ENCODE peak calls at places on chromosomes 2 and 18, in eight cellular contexts. U, N, X, B, S, A, O and V are unnamed samples.

GRCh38 chr2:8573234-8573941 is 108.5 kb upstream of the ID2 start:
- DNase-seq in U (no peak), N (no peak), X (no peak), B (no peak), S (no peak), A (no peak), O (no peak), V (no peak)

GRCh38 chr2:98027535-98027934 is 31.8 kb upstream of the TMEM131 start:
- DNase-seq in U (no peak), N (no peak), X (no peak), B (no peak), S (no peak), A (no peak), O (no peak), V (no peak)

GRCh38 chr2:135688978-135689377 is 52.7 kb upstream of the UBXN4 start:
- DNase-seq in U (no peak), N (no peak), X (no peak), B (no peak), S (no peak), A (no peak), O (no peak), V (no peak)

GRCh38 chr2:203802277-203803045 is 65.1 kb upstream of the CTLA4 start:
- DNase-seq in U (no peak), N (peak), X (peak), B (peak), S (no peak), A (no peak), O (peak), V (peak)

GRCh38 chr18:47512056-47512455 is 260.6 kb upstream of the SKOR2 start:
- DNase-seq in U (no peak), N (no peak), X (no peak), B (no peak), S (no peak), A (no peak), O (no peak), V (no peak)

GRCh38 chr2:209368924-209369323 is 54.9 kb upstream of the MAP2 start:
- DNase-seq in U (no peak), N (peak), X (peak), B (peak), S (no peak), A (no peak), O (peak), V (peak)

GRCh38 chr2:233434666-233435375 is 80.5 kb downstream of the DGKD start:
- DNase-seq in U (no peak), N (no peak), X (no peak), B (no peak), S (peak), A (no peak), O (no peak), V (no peak)

GRCh38 chr18:77346446-77346845 is 96.8 kb downstream of the GALR1 start:
- DNase-seq in U (no peak), N (peak), X (no peak), B (peak), S (no peak), A (no peak), O (no peak), V (no peak)

GRCh38 chr2:66665124-66665984 is 230.4 kb downstream of the MEIS1 start:
- DNase-seq in U (no peak), N (peak), X (peak), B (no peak), S (peak), A (no peak), O (peak), V (peak)

GRCh38 chr2:71226965-71227560 is at the start of gene PAIP2B:
- DNase-seq in U (peak), N (peak), X (peak), B (peak), S (peak), A (peak), O (peak), V (peak)

GRCh38 chr18:6850396-6850795 is 120.9 kb downstream of the ARHGAP28 start:
- DNase-seq in U (no peak), N (no peak), X (no peak), B (no peak), S (no peak), A (no peak), O (no peak), V (no peak)

GRCh38 chr2:10524341-10524740 is 76.2 kb upstream of the ODC1 start:
- DNase-seq in U (no peak), N (no peak), X (no peak), B (no peak), S (no peak), A (no peak), O (no peak), V (no peak)

GRCh38 chr2:101803128-101803527 is 105.6 kb downstream of the MAP4K4 start:
- DNase-seq in U (no peak), N (no peak), X (peak), B (peak), S (no peak), A (no peak), O (no peak), V (peak)